ENCODE peak calls at places on chromosomes 13 and 19, in eight cellular contexts. One of them, this sample, is unnamed.

GRCh38 chr13:34162545-34162936 is 344.6 kb downstream of the RFC3 start:
- DNase-seq in Karpas-422: no peak
- DNase-seq in COLO829: no peak
- DNase-seq in T-cell: no peak
- DNase-seq in NCI-H460: no peak
- DNase-seq in COR-L47: no peak
- DNase-seq in cardiac muscle cell: peak
- DNase-seq in AG10803: peak
- DNase-seq in this sample: peak

GRCh38 chr19:6041991-6042421 is 64.1 kb upstream of the RANBP3 start:
- DNase-seq in Karpas-422: no peak
- DNase-seq in COLO829: no peak
- DNase-seq in T-cell: no peak
- DNase-seq in NCI-H460: no peak
- DNase-seq in COR-L47: no peak
- DNase-seq in cardiac muscle cell: no peak
- DNase-seq in AG10803: no peak
- DNase-seq in this sample: no peak

GRCh38 chr19:17370026-17370587 is 7.0 kb downstream of the PLVAP start:
- DNase-seq in Karpas-422: peak
- DNase-seq in COLO829: no peak
- DNase-seq in T-cell: no peak
- DNase-seq in NCI-H460: no peak
- DNase-seq in COR-L47: no peak
- DNase-seq in cardiac muscle cell: peak
- DNase-seq in AG10803: peak
- DNase-seq in this sample: no peak

GRCh38 chr13:37201081-37201480 is 95.6 kb upstream of the CSNK1A1L start:
- DNase-seq in Karpas-422: no peak
- DNase-seq in COLO829: no peak
- DNase-seq in T-cell: no peak
- DNase-seq in NCI-H460: no peak
- DNase-seq in COR-L47: no peak
- DNase-seq in cardiac muscle cell: peak
- DNase-seq in AG10803: peak
- DNase-seq in this sample: no peak

GRCh38 chr19:2478324-2478755 is 2.4 kb downstream of the GADD45B start:
- DNase-seq in Karpas-422: peak
- DNase-seq in COLO829: no peak
- DNase-seq in T-cell: peak
- DNase-seq in NCI-H460: no peak
- DNase-seq in COR-L47: no peak
- DNase-seq in cardiac muscle cell: peak
- DNase-seq in AG10803: peak
- DNase-seq in this sample: no peak

GRCh38 chr19:40589723-40590429 is 11.3 kb upstream of the LTBP4 start:
- DNase-seq in Karpas-422: no peak
- DNase-seq in COLO829: no peak
- DNase-seq in T-cell: no peak
- DNase-seq in NCI-H460: no peak
- DNase-seq in COR-L47: no peak
- DNase-seq in cardiac muscle cell: no peak
- DNase-seq in AG10803: no peak
- DNase-seq in this sample: no peak

GRCh38 chr13:114019367-114019766 is 45.5 kb upstream of the C13orf46 start:
- DNase-seq in Karpas-422: peak
- DNase-seq in COLO829: peak
- DNase-seq in T-cell: peak
- DNase-seq in NCI-H460: no peak
- DNase-seq in COR-L47: no peak
- DNase-seq in cardiac muscle cell: no peak
- DNase-seq in AG10803: no peak
- DNase-seq in this sample: no peak

GRCh38 chr19:40705950-40706619 is 10.6 kb downstream of the COQ8B start:
- DNase-seq in Karpas-422: no peak
- DNase-seq in COLO829: no peak
- DNase-seq in T-cell: no peak
- DNase-seq in NCI-H460: no peak
- DNase-seq in COR-L47: no peak
- DNase-seq in cardiac muscle cell: no peak
- DNase-seq in AG10803: no peak
- DNase-seq in this sample: no peak

GRCh38 chr19:30170495-30171137 is 201.6 kb upstream of the ZNF536 start:
- DNase-seq in Karpas-422: no peak
- DNase-seq in COLO829: no peak
- DNase-seq in T-cell: no peak
- DNase-seq in NCI-H460: no peak
- DNase-seq in COR-L47: no peak
- DNase-seq in cardiac muscle cell: no peak
- DNase-seq in AG10803: no peak
- DNase-seq in this sample: no peak

GRCh38 chr19:43694553-43694952 is 21.3 kb upstream of the IRGC start:
- DNase-seq in Karpas-422: no peak
- DNase-seq in COLO829: no peak
- DNase-seq in T-cell: no peak
- DNase-seq in NCI-H460: no peak
- DNase-seq in COR-L47: no peak
- DNase-seq in cardiac muscle cell: no peak
- DNase-seq in AG10803: no peak
- DNase-seq in this sample: no peak

GRCh38 chr13:105774739-105775460 is 760.6 kb downstream of the EFNB2 start:
- DNase-seq in Karpas-422: no peak
- DNase-seq in COLO829: no peak
- DNase-seq in T-cell: no peak
- DNase-seq in NCI-H460: no peak
- DNase-seq in COR-L47: no peak
- DNase-seq in cardiac muscle cell: no peak
- DNase-seq in AG10803: no peak
- DNase-seq in this sample: peak

GRCh38 chr13:18960637-18961227 is 220.9 kb downstream of the TUBA3C start:
- DNase-seq in Karpas-422: no peak
- DNase-seq in COLO829: no peak
- DNase-seq in T-cell: no peak
- DNase-seq in NCI-H460: no peak
- DNase-seq in COR-L47: no peak
- DNase-seq in cardiac muscle cell: no peak
- DNase-seq in AG10803: no peak
- DNase-seq in this sample: no peak

GRCh38 chr13:99797716-99798115 is 173.9 kb downstream of the ZIC5 start:
- DNase-seq in Karpas-422: no peak
- DNase-seq in COLO829: no peak
- DNase-seq in T-cell: no peak
- DNase-seq in NCI-H460: no peak
- DNase-seq in COR-L47: peak
- DNase-seq in cardiac muscle cell: no peak
- DNase-seq in AG10803: no peak
- DNase-seq in this sample: no peak

GRCh38 chr19:8396563-8397203 is 6.5 kb downstream of the RAB11B start:
- DNase-seq in Karpas-422: peak
- DNase-seq in COLO829: peak
- DNase-seq in T-cell: peak
- DNase-seq in NCI-H460: peak
- DNase-seq in COR-L47: no peak
- DNase-seq in cardiac muscle cell: peak
- DNase-seq in AG10803: peak
- DNase-seq in this sample: no peak

GRCh38 chr13:62290542-62290941 is 874.9 kb upstream of the PCDH20 start:
- DNase-seq in Karpas-422: no peak
- DNase-seq in COLO829: no peak
- DNase-seq in T-cell: no peak
- DNase-seq in NCI-H460: no peak
- DNase-seq in COR-L47: no peak
- DNase-seq in cardiac muscle cell: no peak
- DNase-seq in AG10803: no peak
- DNase-seq in this sample: no peak

GRCh38 chr19:6276447-6276846 is 3.3 kb downstream of the MLLT1 start:
- DNase-seq in Karpas-422: no peak
- DNase-seq in COLO829: no peak
- DNase-seq in T-cell: no peak
- DNase-seq in NCI-H460: no peak
- DNase-seq in COR-L47: no peak
- DNase-seq in cardiac muscle cell: peak
- DNase-seq in AG10803: peak
- DNase-seq in this sample: no peak

GRCh38 chr19:12293771-12294307 is 844 bp downstream of the ZNF44 start:
- DNase-seq in Karpas-422: peak
- DNase-seq in COLO829: peak
- DNase-seq in T-cell: peak
- DNase-seq in NCI-H460: no peak
- DNase-seq in COR-L47: peak
- DNase-seq in cardiac muscle cell: peak
- DNase-seq in AG10803: peak
- DNase-seq in this sample: peak

GRCh38 chr13:96223231-96223630 is 133.3 kb downstream of the HS6ST3 start:
- DNase-seq in Karpas-422: no peak
- DNase-seq in COLO829: no peak
- DNase-seq in T-cell: no peak
- DNase-seq in NCI-H460: no peak
- DNase-seq in COR-L47: no peak
- DNase-seq in cardiac muscle cell: no peak
- DNase-seq in AG10803: no peak
- DNase-seq in this sample: no peak

GRCh38 chr13:100490692-100491091 is 97.9 kb downstream of the GGACT start:
- DNase-seq in Karpas-422: no peak
- DNase-seq in COLO829: no peak
- DNase-seq in T-cell: no peak
- DNase-seq in NCI-H460: no peak
- DNase-seq in COR-L47: peak
- DNase-seq in cardiac muscle cell: no peak
- DNase-seq in AG10803: no peak
- DNase-seq in this sample: no peak

GRCh38 chr13:113860579-113861432 is 3.1 kb downstream of the GAS6 start:
- DNase-seq in Karpas-422: no peak
- DNase-seq in COLO829: no peak
- DNase-seq in T-cell: no peak
- DNase-seq in NCI-H460: no peak
- DNase-seq in COR-L47: peak
- DNase-seq in cardiac muscle cell: peak
- DNase-seq in AG10803: no peak
- DNase-seq in this sample: no peak

GRCh38 chr13:51619614-51620013 is 35.4 kb downstream of the WDFY2 start:
- DNase-seq in Karpas-422: no peak
- DNase-seq in COLO829: no peak
- DNase-seq in T-cell: no peak
- DNase-seq in NCI-H460: no peak
- DNase-seq in COR-L47: no peak
- DNase-seq in cardiac muscle cell: peak
- DNase-seq in AG10803: peak
- DNase-seq in this sample: no peak

GRCh38 chr13:95349267-95349666 is 48.0 kb upstream of the ABCC4 start:
- DNase-seq in Karpas-422: no peak
- DNase-seq in COLO829: no peak
- DNase-seq in T-cell: no peak
- DNase-seq in NCI-H460: no peak
- DNase-seq in COR-L47: no peak
- DNase-seq in cardiac muscle cell: peak
- DNase-seq in AG10803: no peak
- DNase-seq in this sample: no peak

GRCh38 chr13:94435604-94436226 is 43.8 kb downstream of the DCT start:
- DNase-seq in Karpas-422: peak
- DNase-seq in COLO829: peak
- DNase-seq in T-cell: no peak
- DNase-seq in NCI-H460: peak
- DNase-seq in COR-L47: peak
- DNase-seq in cardiac muscle cell: peak
- DNase-seq in AG10803: peak
- DNase-seq in this sample: no peak

GRCh38 chr19:38650180-38650775 is 2.8 kb downstream of the ACTN4 start:
- DNase-seq in Karpas-422: no peak
- DNase-seq in COLO829: no peak
- DNase-seq in T-cell: no peak
- DNase-seq in NCI-H460: no peak
- DNase-seq in COR-L47: no peak
- DNase-seq in cardiac muscle cell: no peak
- DNase-seq in AG10803: no peak
- DNase-seq in this sample: no peak

This sample was measured in non-pigmented ciliary epithelial cell.